ENCODE peak calls at places on chromosomes 13 and 19, in five cellular contexts. B is heart left ventricle, D is lung, S is gastrocnemius medialis, K is K562. C is an unnamed sample.
A peak's percentile ranks its signal among the peaks of the same experiment; 100 is the strongest.

GRCh38 chr13:75050419-75051066 is 431.4 kb downstream of the TBC1D4 start:
- ATAC-seq in B (no peak), D (no peak), S (no peak), K (no peak), C (no peak)

GRCh38 chr13:92512852-92513251 is 713.8 kb upstream of the GPC6 start:
- ATAC-seq in B (no peak), D (no peak), S (no peak), K (no peak), C (no peak)

GRCh38 chr13:49466240-49466914 is 22.3 kb downstream of the SETDB2 start:
- ATAC-seq in B (no peak), D (no peak), S (no peak), K (no peak), C (no peak)

GRCh38 chr19:13055213-13056051 is 47.2 kb downstream of the LYL1 start:
- ATAC-seq in B (peak; percentile 62), D (peak; percentile 32), S (peak; percentile 13), K (no peak), C (peak; percentile 70)

GRCh38 chr13:34176636-34177035 is 358.7 kb downstream of the RFC3 start:
- ATAC-seq in B (no peak), D (no peak), S (no peak), K (no peak), C (no peak)

GRCh38 chr13:21355304-21355703 is 103.8 kb downstream of the ZDHHC20 start:
- ATAC-seq in B (no peak), D (no peak), S (no peak), K (no peak), C (no peak)

GRCh38 chr13:23656637-23657036 is 86.4 kb downstream of the TNFRSF19 start:
- ATAC-seq in B (peak; percentile 72), D (no peak), S (no peak), K (no peak), C (no peak)

GRCh38 chr13:108226184-108226583 is 8.0 kb downstream of the ABHD13 start:
- ATAC-seq in B (peak; percentile 48), D (no peak), S (no peak), K (peak; percentile 77), C (no peak)

GRCh38 chr13:80037505-80037888 is 303.4 kb downstream of the SPRY2 start:
- ATAC-seq in B (no peak), D (no peak), S (no peak), K (no peak), C (no peak)

GRCh38 chr13:58907347-58907746 is 1256.4 kb downstream of the DIAPH3 start:
- ATAC-seq in B (no peak), D (no peak), S (no peak), K (no peak), C (no peak)
- TF ChIP-seq CTCF in B (peak; percentile 25), D (no peak), S (no peak), K (no peak), C (no peak)

GRCh38 chr13:99481357-99481756 is 19.9 kb upstream of the TM9SF2 start:
- ATAC-seq in B (no peak), D (no peak), S (no peak), K (no peak), C (no peak)
- H3K4me1 ChIP-seq in B (no peaks in the 10 kb centered on the region), D (no peaks in the 10 kb centered on the region), S (no peaks in the 10 kb centered on the region), K (no peaks in the 10 kb centered on the region), C (no peaks in the 10 kb centered on the region)

DNA sequence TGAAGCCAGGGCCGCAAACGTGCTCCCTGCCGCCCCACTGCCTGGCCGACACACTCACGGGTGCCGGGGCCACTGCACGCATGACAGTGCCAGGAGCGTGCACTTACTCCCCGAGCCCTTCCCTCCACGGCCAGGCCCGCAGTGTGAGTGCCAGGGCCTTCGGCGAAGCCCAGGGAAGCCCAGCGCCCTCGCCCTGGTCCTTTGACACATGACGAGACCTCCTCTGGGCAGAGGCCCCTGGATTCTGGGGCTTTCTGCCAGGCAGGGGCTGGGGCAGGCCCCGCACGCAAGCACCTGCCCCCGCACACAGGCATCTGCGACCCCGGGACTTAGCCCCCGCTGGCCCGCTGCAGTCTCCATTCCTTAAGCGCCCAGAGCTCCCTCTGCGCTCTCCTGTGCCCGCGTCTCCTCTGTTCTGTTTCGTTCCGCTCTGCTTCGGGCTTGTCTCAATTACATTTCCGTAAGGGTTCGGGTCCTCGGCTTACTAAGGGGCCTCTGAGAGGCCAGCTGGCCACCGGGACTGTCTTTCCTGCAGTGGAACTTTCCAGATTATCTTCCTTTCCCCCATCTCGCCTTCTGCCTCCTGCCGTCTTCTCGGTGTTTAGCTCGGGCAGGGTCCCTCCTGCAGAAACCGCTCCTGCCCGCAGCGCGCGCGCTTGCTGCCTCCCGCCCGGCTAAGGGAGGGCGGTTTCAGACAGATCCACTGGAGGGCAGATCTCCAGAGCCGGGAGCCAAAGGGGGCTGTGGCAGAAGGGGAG is 98.8 kb downstream of the ING1 start:
- ATAC-seq in B (peak; percentile 72), D (no peak), S (peak; percentile 49), K (no peak), C (peak; percentile 40)
- TF ChIP-seq CTCF in B (peak; percentile 26), D (no peak), S (no peak), K (no peak), C (no peak)

GRCh38 chr19:11197291-11198174 is at the start of gene KANK2:
- ATAC-seq in B (peak; percentile 88), D (peak; percentile 93), S (peak; percentile 88), K (peak; percentile 94), C (peak; percentile 90)
- H3K4me1 ChIP-seq in B (peaks cover 46% of the 10 kb centered on the region), D (no peaks in the 10 kb centered on the region), S (peaks cover 10% of the 10 kb centered on the region), K (peaks cover 66% of the 10 kb centered on the region), C (peaks cover 75% of the 10 kb centered on the region)

DNA sequence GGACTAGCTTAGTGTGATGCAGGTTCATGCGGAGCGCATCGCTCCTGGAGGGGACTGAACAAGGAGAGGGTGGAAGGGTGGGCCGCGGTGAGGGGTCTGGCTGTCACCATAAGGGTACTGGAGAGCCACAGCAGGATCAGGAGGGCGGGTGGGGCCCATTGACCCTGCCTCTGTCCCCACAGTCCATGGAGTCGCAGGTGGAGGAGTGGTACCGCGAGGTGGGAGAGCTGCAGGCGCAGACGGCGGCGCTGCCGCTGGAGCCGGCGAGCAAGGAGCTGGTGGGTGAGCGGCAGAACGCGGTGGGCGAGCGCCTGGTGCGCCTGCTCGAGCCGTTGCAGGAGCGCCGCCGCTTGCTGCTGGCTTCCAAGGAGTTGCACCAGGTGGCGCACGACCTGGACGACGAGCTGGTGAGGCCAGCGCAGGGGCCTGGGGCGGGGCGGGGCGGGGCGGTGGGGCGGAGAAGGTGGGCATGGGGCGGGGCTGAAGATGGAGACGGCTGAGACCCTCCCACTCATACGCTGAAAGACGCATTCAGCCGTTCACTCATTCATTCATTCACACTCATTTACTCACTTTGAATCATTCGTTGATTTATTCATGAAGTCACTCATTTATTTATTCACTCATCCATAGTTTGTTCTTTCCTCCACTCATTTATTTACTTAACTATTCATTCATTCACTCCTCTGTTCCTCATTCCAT is 27.5 kb upstream of the SHKBP1 start:
- ATAC-seq in B (peak; percentile 81), D (no peak), S (no peak), K (peak; percentile 100), C (no peak)
- TF ChIP-seq CTCF in B (peak; percentile 53), D (peak; percentile 14), S (peak; percentile 60), K (peak; percentile 36), C (peak; percentile 35)

GRCh38 chr19:50433201-50434180 is 799 bp downstream of the MYBPC2 start:
- ATAC-seq in B (no peak), D (no peak), S (no peak), K (no peak), C (no peak)

GRCh38 chr19:50430888-50431342 is 1.8 kb upstream of the MYBPC2 start:
- ATAC-seq in B (no peak), D (no peak), S (no peak), K (no peak), C (no peak)

GRCh38 chr19:50432658-50433057 is at the start of gene MYBPC2:
- ATAC-seq in B (no peak), D (no peak), S (peak; percentile 8), K (peak; percentile 10), C (no peak)

GRCh38 chr19:50432221-50432626 is 468 bp upstream of the MYBPC2 start:
- ATAC-seq in B (peak; percentile 4), D (no peak), S (peak; percentile 48), K (peak; percentile 40), C (no peak)

DNA sequence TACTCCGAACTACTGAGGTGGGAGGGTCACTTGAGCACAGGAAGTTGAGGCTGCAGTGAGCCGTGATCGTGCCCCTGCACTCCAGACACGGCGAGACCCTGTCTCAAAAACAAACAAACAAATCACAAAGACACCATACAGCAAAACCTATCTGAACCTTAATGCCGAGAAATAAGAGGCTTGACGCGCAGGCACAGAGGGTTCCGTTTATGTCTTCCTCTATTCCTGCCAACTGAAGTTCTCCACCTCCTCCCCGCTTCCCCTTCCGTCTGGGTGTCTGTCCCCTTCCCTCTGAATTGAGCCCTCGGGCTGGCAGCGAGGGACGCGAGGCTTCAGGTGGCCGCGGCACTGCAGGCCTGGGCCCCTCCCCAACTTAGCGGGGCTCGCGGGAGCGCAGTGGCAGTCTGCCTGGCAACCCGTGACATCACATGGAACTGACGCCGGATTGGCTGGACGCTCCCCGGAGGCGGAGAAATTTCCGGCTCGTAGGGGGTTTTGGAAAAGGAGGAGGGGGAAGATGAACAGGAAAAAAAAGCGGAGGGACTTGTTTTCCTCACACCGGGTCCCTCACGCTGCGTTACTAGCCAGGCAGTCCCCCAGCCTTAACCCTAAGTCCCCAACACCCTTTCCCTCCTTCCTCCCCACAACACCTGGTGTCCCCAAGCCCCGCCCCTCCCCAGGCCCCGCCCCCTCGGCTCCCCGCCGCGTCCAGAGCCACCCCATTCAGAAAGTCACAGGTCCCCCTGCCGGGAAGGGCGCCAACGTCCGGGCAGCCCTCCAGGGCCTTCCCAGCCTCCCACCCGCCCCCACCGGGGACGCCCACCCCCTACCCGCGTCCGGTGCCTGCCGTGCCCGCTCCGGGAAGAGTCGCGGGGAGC is 1.1 kb upstream of the MYBPC2 start:
- ATAC-seq in B (peak; percentile 94), D (peak; percentile 81), S (peak; percentile 77), K (peak; percentile 97), C (peak; percentile 88)
- H3K4me1 ChIP-seq in B (no peaks in the 10 kb centered on the region), D (no peaks in the 10 kb centered on the region), S (peaks cover 12% of the 10 kb centered on the region), K (peaks cover 54% of the 10 kb centered on the region), C (peaks cover 7% of the 10 kb centered on the region)